ENCODE peak calls at places on chromosomes 6 and 20, in seven cellular contexts. M is K562, A is heart left ventricle, C is tibial artery, Y is mesendoderm, L is transverse colon, X is adrenal gland. B is an unnamed sample.

GRCh38 chr6:17987576-17988421 is at the start of gene KIF13A:
- DNase-seq in L (peak; percentile 65), A (peak; percentile 80), Y (peak; percentile 58), C (peak; percentile 64), M (peak; percentile 77), X (peak; percentile 71), B (peak; percentile 75)

GRCh38 chr6:71287038-71287437 is 1.6 kb upstream of the OGFRL1 start:
- DNase-seq in L (peak; percentile 13), A (no peak), Y (no peak), C (peak; percentile 55), X (peak; percentile 63), M (no peak), B (no peak)

GRCh38 chr6:54992789-54993188 is 146.2 kb downstream of the FAM83B start:
- DNase-seq in A (no peak), X (no peak), C (no peak), L (no peak), M (peak; percentile 1), Y (peak; percentile 64), B (no peak)

GRCh38 chr6:2596222-2596621 is 154.5 kb downstream of the MYLK4 start:
- DNase-seq in X (no peak), M (no peak), Y (peak; percentile 63), L (no peak), C (no peak), A (no peak), B (no peak)

GRCh38 chr20:43066061-43066575 is 123.6 kb downstream of the PTPRT start:
- DNase-seq in Y (no peak), L (no peak), C (no peak), M (no peak), X (no peak), A (no peak), B (no peak)

GRCh38 chr6:166419717-166420116 is 37.0 kb upstream of the MPC1 start:
- DNase-seq in X (no peak), Y (no peak), L (peak; percentile 6), A (no peak), M (no peak), C (peak; percentile 10), B (no peak)

GRCh38 chr6:140623498-140623897 is 1249.0 kb upstream of the CITED2 start:
- DNase-seq in A (no peak), Y (no peak), L (no peak), M (no peak), X (no peak), C (no peak), B (no peak)

GRCh38 chr6:25248100-25248499 is 31.1 kb upstream of the CARMIL1 start:
- DNase-seq in A (no peak), X (no peak), L (no peak), C (no peak), Y (no peak), M (no peak), B (no peak)

GRCh38 chr20:1478566-1478965 is 11.9 kb upstream of the NSFL1C start:
- DNase-seq in C (no peak), X (no peak), L (no peak), A (no peak), Y (no peak), M (no peak), B (no peak)

GRCh38 chr6:44256291-44257006 is 879 bp downstream of the SLC35B2 start:
- DNase-seq in A (no peak), L (peak; percentile 38), C (no peak), M (no peak), Y (peak; percentile 68), X (no peak), B (no peak)

GRCh38 chr6:72825265-72825918 is 203.5 kb downstream of the KCNQ5 start:
- DNase-seq in M (no peak), A (no peak), C (no peak), Y (peak; percentile 19), X (no peak), L (no peak), B (no peak)

GRCh38 chr6:33692760-33693158 is 18.7 kb downstream of the UQCC2 start:
- DNase-seq in A (no peak), X (no peak), C (no peak), L (peak; percentile 67), M (no peak), Y (no peak), B (peak; percentile 49)
- H3K4me1 ChIP-seq in A (peaks cover 68% of the 10 kb centered on the region), X (peaks cover 33% of the 10 kb centered on the region), C (peaks cover 28% of the 10 kb centered on the region), L (no peaks in the 10 kb centered on the region), M (peaks cover 30% of the 10 kb centered on the region), Y (peaks cover 4% of the 10 kb centered on the region), B (peaks cover 2% of the 10 kb centered on the region)

GRCh38 chr20:20446613-20447012 is 78.7 kb downstream of the INSM1 start:
- DNase-seq in Y (no peak), X (no peak), C (no peak), L (no peak), M (no peak), A (no peak), B (no peak)

GRCh38 chr20:20448891-20449290 is 81.0 kb downstream of the INSM1 start:
- DNase-seq in M (no peak), L (no peak), C (no peak), Y (no peak), A (no peak), X (no peak), B (no peak)

GRCh38 chr20:20443509-20443908 is 75.6 kb downstream of the INSM1 start:
- DNase-seq in A (no peak), M (no peak), X (no peak), L (no peak), C (no peak), Y (no peak), B (no peak)

GRCh38 chr20:20450461-20451027 is 82.6 kb downstream of the INSM1 start:
- DNase-seq in A (peak; percentile 47), Y (no peak), L (no peak), C (no peak), X (no peak), M (peak; percentile 7), B (peak; percentile 17)

GRCh38 chr20:20446001-20446400 is 78.1 kb downstream of the INSM1 start:
- DNase-seq in A (no peak), C (no peak), M (no peak), L (no peak), X (no peak), Y (no peak), B (no peak)
- H3K4me1 ChIP-seq in A (peaks cover 12% of the 10 kb centered on the region), C (no peaks in the 10 kb centered on the region), M (no peaks in the 10 kb centered on the region), L (no peaks in the 10 kb centered on the region), X (no peaks in the 10 kb centered on the region), Y (no peaks in the 10 kb centered on the region), B (no peaks in the 10 kb centered on the region)

GRCh38 chr6:13763740-13764381 is 50.5 kb downstream of the MCUR1 start:
- DNase-seq in A (no peak), X (no peak), L (no peak), C (no peak), M (no peak), Y (no peak), B (no peak)

GRCh38 chr6:13762648-13763441 is 51.2 kb upstream of the RANBP9 start:
- DNase-seq in Y (no peak), M (no peak), L (peak; percentile 42), C (peak; percentile 63), A (no peak), X (no peak), B (peak; percentile 41)

GRCh38 chr6:13765570-13765969 is 48.8 kb downstream of the MCUR1 start:
- DNase-seq in X (no peak), L (no peak), Y (no peak), M (no peak), C (no peak), A (no peak), B (no peak)

GRCh38 chr6:13766201-13766634 is 48.1 kb downstream of the MCUR1 start:
- DNase-seq in X (no peak), A (no peak), C (no peak), Y (no peak), L (no peak), M (no peak), B (no peak)

DNA sequence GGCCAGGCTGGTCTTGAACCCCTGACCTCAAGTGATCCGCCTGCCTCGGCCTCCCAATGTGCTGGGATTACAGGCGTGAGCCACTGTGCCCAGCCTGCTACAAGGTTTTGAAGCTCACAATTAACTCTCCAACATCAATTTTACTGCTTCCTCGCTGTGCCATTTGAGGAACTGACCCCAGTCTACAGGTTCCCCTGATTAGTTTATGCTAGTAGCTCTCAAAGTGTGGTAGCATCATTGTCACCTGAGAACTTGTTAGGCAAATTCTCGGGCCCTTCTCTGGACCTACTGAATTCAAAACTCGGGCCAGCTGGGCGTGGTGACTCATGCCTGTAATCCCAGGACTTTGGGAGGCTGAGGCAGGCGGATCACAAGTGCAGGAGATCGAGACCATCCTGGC is 49.4 kb downstream of the MCUR1 start:
- DNase-seq in L (no peak), M (no peak), A (no peak), Y (no peak), C (no peak), X (no peak), B (no peak)
- H3K4me1 ChIP-seq in L (no peaks in the 10 kb centered on the region), M (peaks cover 9% of the 10 kb centered on the region), A (peaks cover 26% of the 10 kb centered on the region), Y (no peaks in the 10 kb centered on the region), C (peaks cover 20% of the 10 kb centered on the region), X (peaks cover 8% of the 10 kb centered on the region), B (peaks cover 3% of the 10 kb centered on the region)

GRCh38 chr20:59939879-59940128 is 301 bp downstream of the PPP1R3D start:
- DNase-seq in M (no peak), X (peak; percentile 41), A (peak; percentile 57), C (peak; percentile 35), Y (no peak), L (peak; percentile 46), B (peak; percentile 51)
- H3K4me1 ChIP-seq in M (peaks cover 14% of the 10 kb centered on the region), X (peaks cover 50% of the 10 kb centered on the region), A (peaks cover 47% of the 10 kb centered on the region), C (peaks cover 37% of the 10 kb centered on the region), Y (no peaks in the 10 kb centered on the region), L (peaks cover 28% of the 10 kb centered on the region), B (peaks cover 31% of the 10 kb centered on the region)

GRCh38 chr6:36128073-36128472 is 2.2 kb upstream of the MAPK13 start:
- DNase-seq in A (no peak), X (no peak), M (no peak), C (no peak), L (no peak), Y (no peak), B (no peak)
- H3K4me1 ChIP-seq in A (peaks cover 23% of the 10 kb centered on the region), X (peaks cover 70% of the 10 kb centered on the region), M (peaks cover 26% of the 10 kb centered on the region), C (peaks cover 33% of the 10 kb centered on the region), L (peaks cover 18% of the 10 kb centered on the region), Y (peaks cover 16% of the 10 kb centered on the region), B (peaks cover 23% of the 10 kb centered on the region)

DNA sequence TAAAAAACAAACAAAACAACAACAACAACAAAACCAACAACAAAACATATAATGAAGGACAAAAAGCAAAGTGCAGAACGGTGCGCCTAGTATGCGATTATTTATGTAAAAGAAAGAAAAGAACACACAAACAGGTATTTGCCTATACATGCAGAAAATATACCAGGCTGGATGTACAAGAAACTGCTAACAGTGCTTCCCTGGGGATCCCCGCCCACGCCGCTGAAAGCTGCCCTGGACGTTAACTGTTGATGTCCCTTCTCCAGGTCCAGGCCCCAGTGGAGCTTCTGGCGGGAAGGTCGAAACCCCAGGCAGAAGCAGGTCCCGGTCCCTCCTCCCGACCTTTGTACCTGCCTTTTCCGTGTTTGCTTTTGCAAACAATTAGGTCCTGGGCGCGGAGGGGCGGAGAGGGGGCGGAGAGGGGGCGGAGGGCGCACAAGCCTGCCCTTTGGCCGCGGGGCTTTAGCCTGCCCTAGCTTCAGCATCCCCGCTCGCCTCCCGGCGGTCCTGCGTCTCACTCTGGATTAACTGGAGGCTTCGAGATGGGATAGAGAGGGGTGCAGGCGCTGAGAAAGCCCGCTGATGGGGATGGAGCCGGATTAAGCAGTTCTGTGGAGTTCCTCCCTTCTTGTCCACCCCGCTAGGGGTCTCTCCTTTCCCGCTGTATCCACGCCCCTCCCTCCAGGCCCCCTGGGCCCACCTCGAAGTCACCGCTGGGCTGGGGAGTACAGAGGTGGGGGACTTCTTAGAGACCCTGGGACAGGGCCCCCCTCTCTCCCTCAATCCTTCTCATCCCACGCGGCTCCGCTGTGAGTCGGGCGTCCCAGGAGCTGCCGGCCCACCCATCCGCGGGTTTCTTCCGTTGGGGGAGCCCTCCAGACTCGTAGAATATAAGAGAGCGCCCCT is 8.2 kb upstream of the AHCY start:
- DNase-seq in A (no peak), Y (peak; percentile 85), X (no peak), C (no peak), M (no peak), L (peak; percentile 86), B (peak; percentile 87)
- H3K4me1 ChIP-seq in A (peaks cover 15% of the 10 kb centered on the region), Y (no peaks in the 10 kb centered on the region), X (peaks cover 13% of the 10 kb centered on the region), C (peaks cover 20% of the 10 kb centered on the region), M (peaks cover 20% of the 10 kb centered on the region), L (peaks cover 6% of the 10 kb centered on the region), B (peaks cover 22% of the 10 kb centered on the region)

B was measured in mucosa of descending colon.